ENCODE peak calls at places on chromosomes 12 and 14, in five cellular contexts. Q, O, P, V and N are unnamed samples.

GRCh38 chr14:38016497-38016896 is 191.2 kb upstream of the SSTR1 start:
- DNase-seq in Q (no peak), V (no peak), P (no peak), O (no peak), N (no peak)

GRCh38 chr12:119296535-119296934 is 38.0 kb upstream of the CCDC60 start:
- DNase-seq in P (no peak), Q (no peak), V (no peak), O (no peak), N (no peak)

GRCh38 chr12:79681008-79681590 is 9.7 kb downstream of the PAWR start:
- DNase-seq in P (no peak), O (no peak), V (peak; percentile 86), Q (no peak), N (no peak)

GRCh38 chr14:61321385-61322010 is at the start of gene PRKCH:
- DNase-seq in V (peak; percentile 44), P (no peak), Q (peak; percentile 85), O (peak; percentile 87), N (peak; percentile 81)

GRCh38 chr14:77131206-77131605 is 10.4 kb downstream of the ZDHHC22 start:
- DNase-seq in V (no peak), P (no peak), O (no peak), Q (no peak), N (no peak)

GRCh38 chr14:101026341-101026740 is 122.8 kb upstream of the RTL1 start:
- DNase-seq in O (no peak), P (no peak), Q (peak; percentile 21), V (no peak), N (peak; percentile 50)

GRCh38 chr12:87439990-87440827 is 589.0 kb downstream of the C12orf50 start:
- DNase-seq in O (no peak), V (peak; percentile 97), Q (no peak), P (no peak), N (no peak)

GRCh38 chr14:58740584-58740983 is 102.8 kb downstream of the DACT1 start:
- DNase-seq in Q (no peak), P (no peak), O (no peak), V (no peak), N (no peak)

GRCh38 chr14:102097441-102098135 is 10.7 kb upstream of the HSP90AA1 start:
- DNase-seq in V (no peak), Q (peak; percentile 42), O (no peak), P (no peak), N (peak; percentile 21)

GRCh38 chr14:103362780-103363179 is 22.4 kb upstream of the MARK3 start:
- DNase-seq in V (no peak), Q (no peak), P (no peak), O (no peak), N (peak; percentile 18)

GRCh38 chr14:77562681-77563080 is 53.8 kb downstream of the SPTLC2 start:
- DNase-seq in V (peak; percentile 92), O (no peak), Q (no peak), P (no peak), N (no peak)

GRCh38 chr12:44342371-44342770 is 506.5 kb downstream of the TMEM117 start:
- DNase-seq in Q (no peak), P (no peak), O (no peak), V (no peak), N (no peak)

GRCh38 chr14:87996276-87996592 is 3.3 kb upstream of the GALC start:
- DNase-seq in O (no peak), V (peak; percentile 28), P (no peak), Q (no peak), N (no peak)

GRCh38 chr12:97805086-97805485 is 342.5 kb downstream of the RMST start:
- DNase-seq in P (no peak), V (no peak), O (no peak), Q (no peak), N (no peak)

GRCh38 chr12:54390176-54390667 is 5.7 kb upstream of the ZNF385A start:
- DNase-seq in O (no peak), Q (no peak), V (no peak), P (no peak), N (no peak)

GRCh38 chr14:61461808-61462275 is 140.5 kb downstream of the PRKCH start:
- DNase-seq in P (peak; percentile 91), O (peak; percentile 78), V (peak; percentile 64), Q (no peak), N (no peak)

GRCh38 chr14:102654298-102654697 is 61.8 kb downstream of the RCOR1 start:
- DNase-seq in P (no peak), V (peak; percentile 33), O (no peak), Q (no peak), N (no peak)

GRCh38 chr12:112974904-112975303 is 3.4 kb upstream of the OAS2 start:
- DNase-seq in P (no peak), V (no peak), Q (no peak), O (no peak), N (no peak)

GRCh38 chr12:70758494-70758845 is 121.2 kb upstream of the PTPRB start:
- DNase-seq in Q (no peak), V (no peak), O (no peak), P (no peak), N (no peak)

GRCh38 chr12:106584104-106585064 is 1.6 kb downstream of the RFX4 start:
- DNase-seq in P (peak; percentile 90), V (no peak), Q (no peak), O (no peak), N (no peak)

GRCh38 chr12:26018926-26019325 is 60.4 kb downstream of the RASSF8 start:
- DNase-seq in V (no peak), P (no peak), O (no peak), Q (no peak), N (no peak)

GRCh38 chr12:123763093-123763492 is 992 bp downstream of the DNAH10 start:
- DNase-seq in P (no peak), Q (no peak), O (no peak), V (no peak), N (peak; percentile 44)

GRCh38 chr12:114767906-114768697 is 84.1 kb upstream of the TBX3 start:
- DNase-seq in O (no peak), P (no peak), V (no peak), Q (no peak), N (no peak)

GRCh38 chr14:93059917-93060545 is 55.7 kb downstream of the ITPK1 start:
- DNase-seq in O (no peak), V (no peak), P (no peak), Q (no peak), N (no peak)

GRCh38 chr12:77064891-77065360 is 443 bp downstream of the E2F7 start:
- DNase-seq in O (no peak), P (no peak), Q (peak; percentile 64), V (no peak), N (peak; percentile 64)

GRCh38 chr12:124392271-124392990 is 97.5 kb downstream of the RFLNA start:
- DNase-seq in Q (peak; percentile 87), O (no peak), V (peak; percentile 74), P (no peak), N (no peak)

GRCh38 chr12:81010641-81011040 is 67.2 kb upstream of the ACSS3 start:
- DNase-seq in P (no peak), O (no peak), V (no peak), Q (no peak), N (no peak)

GRCh38 chr12:91846466-91847055 is 299.1 kb downstream of the BTG1 start:
- DNase-seq in O (no peak), P (no peak), V (no peak), Q (no peak), N (no peak)
- H3K4me3 ChIP-seq in O (no peak overlapping the region), P (no peak overlapping the region), V (no peak overlapping the region), Q (no peak overlapping the region), N (no peak overlapping the region)

GRCh38 chr14:75979071-75979571 is 2.7 kb downstream of the TGFB3 start:
- DNase-seq in V (peak; percentile 31), O (peak; percentile 19), Q (no peak), P (no peak), N (peak; percentile 69)

GRCh38 chr14:75979641-75980422 is 2.0 kb downstream of the TGFB3 start:
- DNase-seq in V (no peak), Q (peak; percentile 77), P (no peak), O (no peak), N (peak; percentile 83)

GRCh38 chr14:75981426-75981825 is 369 bp downstream of the TGFB3 start:
- DNase-seq in O (peak; percentile 31), P (no peak), V (peak; percentile 35), Q (no peak), N (peak; percentile 68)

GRCh38 chr14:75981826-75982723 is at the start of gene TGFB3:
- DNase-seq in Q (peak; percentile 93), O (peak; percentile 82), P (peak; percentile 98), V (peak; percentile 94), N (peak; percentile 93)

DNA sequence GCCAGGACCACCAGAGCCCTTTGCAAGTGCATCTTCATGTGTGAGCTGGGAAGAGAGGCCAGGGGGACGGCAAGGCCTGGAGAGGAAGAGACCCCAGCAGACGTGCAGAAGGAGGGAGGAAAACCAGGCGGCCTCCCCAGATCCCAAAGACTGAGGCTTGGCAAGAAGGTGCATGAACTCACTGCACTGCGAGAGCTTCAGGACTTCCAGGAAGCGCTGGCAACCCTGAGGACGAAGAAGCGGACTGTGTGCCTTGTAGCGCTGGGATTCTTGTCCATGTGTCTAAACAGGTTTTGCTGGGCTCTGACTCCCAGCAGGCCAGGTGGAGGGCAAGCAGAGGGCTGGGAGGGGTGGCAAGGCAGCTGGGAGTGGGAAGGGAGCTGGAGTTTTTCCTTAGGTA is 939 bp downstream of the TGFB3 start:
- DNase-seq in Q (peak; percentile 73), P (no peak), O (no peak), V (no peak), N (peak; percentile 76)
- H3K4me3 ChIP-seq in Q (peak overlapping the region; percentile 68), P (peak overlapping the region; percentile 84), O (no peak overlapping the region), V (peak overlapping the region; percentile 58), N (peak overlapping the region; percentile 18)

DNA sequence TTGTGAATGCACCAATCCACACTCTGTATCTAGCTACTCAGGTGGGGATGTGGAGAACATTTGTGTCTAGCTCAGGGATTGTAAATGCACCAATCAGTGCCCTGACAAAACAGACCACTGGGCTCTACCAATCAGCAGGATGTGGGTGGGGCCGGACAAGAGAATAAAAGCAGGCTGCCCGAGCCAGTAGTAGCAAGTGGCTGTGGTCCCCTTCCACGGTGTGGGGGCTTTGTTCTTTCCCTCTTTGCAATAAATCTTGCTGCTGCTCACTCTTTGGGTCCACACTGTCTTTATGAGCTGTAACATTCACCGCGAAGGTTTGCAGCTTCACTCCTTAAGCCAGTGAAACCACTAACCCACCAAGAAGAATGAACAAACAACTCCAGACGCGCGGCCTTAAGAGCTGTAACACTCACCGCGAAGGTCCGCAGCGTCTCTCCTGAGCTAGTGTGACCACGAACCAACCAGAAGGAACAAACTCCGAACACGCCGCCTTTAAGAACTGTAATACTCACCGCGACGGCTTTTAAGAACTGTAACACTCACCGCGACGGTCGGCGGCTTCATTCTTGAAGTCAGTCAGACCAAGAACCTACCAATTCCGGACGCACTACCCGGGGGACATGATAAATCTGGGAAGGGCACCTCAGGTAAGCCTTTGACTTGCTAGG is 4.6 kb upstream of the LDHB start:
- DNase-seq in O (no peak), V (no peak), Q (no peak), P (no peak), N (no peak)
- H3K4me3 ChIP-seq in O (no peak overlapping the region), V (no peak overlapping the region), Q (no peak overlapping the region), P (no peak overlapping the region), N (no peak overlapping the region)

GRCh38 chr12:110271015-110271414 is 10.0 kb upstream of the ATP2A2 start:
- DNase-seq in P (no peak), O (no peak), Q (no peak), V (no peak), N (no peak)

GRCh38 chr12:110266381-110266909 is 14.6 kb upstream of the ATP2A2 start:
- DNase-seq in P (no peak), V (no peak), O (no peak), Q (no peak), N (no peak)

GRCh38 chr12:110270125-110270962 is 10.7 kb upstream of the ATP2A2 start:
- DNase-seq in V (peak; percentile 51), O (no peak), P (no peak), Q (peak; percentile 60), N (peak; percentile 87)

GRCh38 chr12:110266980-110267620 is 13.9 kb upstream of the ATP2A2 start:
- DNase-seq in V (peak; percentile 77), Q (no peak), O (no peak), P (no peak), N (peak; percentile 81)

GRCh38 chr12:110269622-110270124 is 11.4 kb upstream of the ATP2A2 start:
- DNase-seq in Q (no peak), P (no peak), V (peak; percentile 90), O (no peak), N (peak; percentile 72)
- H3K4me3 ChIP-seq in Q (no peak overlapping the region), P (no peak overlapping the region), V (no peak overlapping the region), O (no peak overlapping the region), N (no peak overlapping the region)